ENCODE peak calls at places on chromosome 4, in ten cellular contexts. X is HFFc6, D is astrocyte of the spinal cord, W is fibroblast of pulmonary artery, G is bronchial epithelial cell, R is HCT116, E is endodermal cell, K is cardiac fibroblast, F is epithelial cell of esophagus, H is GM12865. J is an unnamed sample.

GRCh38 chr4:147640331-147640730 is 23.1 kb downstream of the TMEM184C start:
- DNase-seq in X (peak), D (peak), W (no peak), G (no peak), R (no peak), E (no peak), K (no peak), F (no peak), H (no peak), J (no peak)

GRCh38 chr4:185566972-185567749 is 31.9 kb upstream of the PDLIM3 start:
- DNase-seq in X (peak), D (peak), W (peak), G (peak), R (no peak), E (no peak), K (peak), F (peak), H (no peak), J (peak)

GRCh38 chr4:88846232-88846790 is 148.7 kb upstream of the NAP1L5 start:
- DNase-seq in X (no peak), D (no peak), W (peak), G (peak), R (no peak), E (no peak), K (peak), F (peak), H (no peak), J (no peak)

GRCh38 chr4:15702941-15703403 is at the start of gene BST1:
- DNase-seq in X (peak), D (peak), W (peak), G (peak), R (no peak), E (peak), K (peak), F (peak), H (peak), J (peak)

GRCh38 chr4:41670530-41670929 is 78.0 kb downstream of the PHOX2B start:
- DNase-seq in X (no peak), D (no peak), W (no peak), G (no peak), R (no peak), E (no peak), K (no peak), F (no peak), H (no peak), J (peak)

GRCh38 chr4:145130130-145130529 is 32.0 kb downstream of the ABCE1 start:
- DNase-seq in X (no peak), D (no peak), W (no peak), G (no peak), R (no peak), E (no peak), K (no peak), F (no peak), H (no peak), J (no peak)

GRCh38 chr4:85409251-85409650 is 65.7 kb upstream of the ARHGAP24 start:
- DNase-seq in X (peak), D (no peak), W (peak), G (no peak), R (no peak), E (no peak), K (peak), F (no peak), H (no peak), J (no peak)

GRCh38 chr4:7169134-7169533 is 23.2 kb upstream of the SORCS2 start:
- DNase-seq in X (no peak), D (no peak), W (no peak), G (no peak), R (no peak), E (peak), K (no peak), F (no peak), H (no peak), J (no peak)

GRCh38 chr4:123986268-123986798 is 589.7 kb downstream of the SPRY1 start:
- DNase-seq in X (peak), D (peak), W (peak), G (peak), R (no peak), E (no peak), K (peak), F (peak), H (no peak), J (no peak)

GRCh38 chr4:78775278-78776030 is 696 bp upstream of the BMP2K start:
- DNase-seq in X (peak), D (peak), W (peak), G (peak), R (peak), E (peak), K (peak), F (peak), H (peak), J (peak)

GRCh38 chr4:139666735-139667266 is 1.2 kb downstream of the MGST2 start:
- DNase-seq in X (no peak), D (peak), W (peak), G (peak), R (no peak), E (no peak), K (peak), F (peak), H (no peak), J (peak)

GRCh38 chr4:121176082-121176706 is 12.1 kb upstream of the TNIP3 start:
- DNase-seq in X (no peak), D (no peak), W (no peak), G (no peak), R (no peak), E (no peak), K (no peak), F (no peak), H (no peak), J (no peak)

GRCh38 chr4:108425988-108426387 is 194.4 kb upstream of the RPL34 start:
- DNase-seq in X (peak), D (peak), W (peak), G (peak), R (no peak), E (no peak), K (peak), F (peak), H (no peak), J (no peak)

GRCh38 chr4:49709775-49710174 is 723.7 kb downstream of the CWH43 start:
- DNase-seq in X (no peak), D (no peak), W (no peak), G (no peak), R (no peak), E (no peak), K (no peak), F (no peak), H (no peak), J (no peak)

GRCh38 chr4:93788712-93789111 is 39.8 kb upstream of the ATOH1 start:
- DNase-seq in X (peak), D (peak), W (peak), G (peak), R (peak), E (no peak), K (peak), F (peak), H (peak), J (no peak)

GRCh38 chr4:40321671-40322131 is 13.4 kb upstream of the CHRNA9 start:
- DNase-seq in X (peak), D (peak), W (peak), G (peak), R (no peak), E (no peak), K (no peak), F (peak), H (no peak), J (no peak)

GRCh38 chr4:124386163-124386562 is 326.4 kb downstream of the ANKRD50 start:
- DNase-seq in X (no peak), D (peak), W (peak), G (no peak), R (no peak), E (no peak), K (peak), F (no peak), H (no peak), J (no peak)

GRCh38 chr4:87481342-87481741 is 47.8 kb downstream of the SPARCL1 start:
- DNase-seq in X (no peak), D (no peak), W (no peak), G (no peak), R (no peak), E (no peak), K (no peak), F (no peak), H (no peak), J (no peak)

GRCh38 chr4:54233128-54233696 is 4.1 kb downstream of the PDGFRA start:
- DNase-seq in X (peak), D (peak), W (peak), G (peak), R (peak), E (peak), K (peak), F (peak), H (peak), J (peak)

GRCh38 chr4:106502106-106502699 is 133.6 kb upstream of the GIMD1 start:
- DNase-seq in X (peak), D (peak), W (peak), G (peak), R (peak), E (peak), K (peak), F (peak), H (peak), J (peak)

GRCh38 chr4:110184124-110184790 is 14.2 kb downstream of the ELOVL6 start:
- DNase-seq in X (peak), D (peak), W (peak), G (peak), R (no peak), E (peak), K (peak), F (peak), H (peak), J (no peak)

GRCh38 chr4:75990129-75990528 is 616 bp downstream of the SDAD1 start:
- DNase-seq in X (no peak), D (no peak), W (peak), G (no peak), R (no peak), E (no peak), K (peak), F (peak), H (peak), J (no peak)

GRCh38 chr4:63296773-63297172 is 1112.5 kb downstream of the TECRL start:
- DNase-seq in X (no peak), D (no peak), W (no peak), G (peak), R (no peak), E (peak), K (no peak), F (peak), H (no peak), J (no peak)

GRCh38 chr4:183337833-183338232 is 15.6 kb upstream of the CLDN24 start:
- DNase-seq in X (no peak), D (no peak), W (no peak), G (no peak), R (no peak), E (no peak), K (no peak), F (no peak), H (no peak), J (peak)

GRCh38 chr4:121340247-121340646 is 40.6 kb downstream of the QRFPR start:
- DNase-seq in X (no peak), D (no peak), W (no peak), G (no peak), R (no peak), E (no peak), K (no peak), F (no peak), H (no peak), J (no peak)

GRCh38 chr4:147793569-147793968 is 61.7 kb downstream of the ARHGAP10 start:
- DNase-seq in X (no peak), D (no peak), W (no peak), G (peak), R (no peak), E (no peak), K (no peak), F (peak), H (no peak), J (no peak)

GRCh38 chr4:39754309-39754708 is 56.4 kb downstream of the UBE2K start:
- DNase-seq in X (no peak), D (no peak), W (no peak), G (no peak), R (no peak), E (no peak), K (no peak), F (no peak), H (no peak), J (no peak)

GRCh38 chr4:21716526-21716925 is 232.0 kb downstream of the KCNIP4 start:
- DNase-seq in X (no peak), D (no peak), W (no peak), G (no peak), R (no peak), E (no peak), K (no peak), F (no peak), H (no peak), J (no peak)

GRCh38 chr4:56156141-56156540 is 207.4 kb downstream of the CEP135 start:
- DNase-seq in X (no peak), D (no peak), W (no peak), G (no peak), R (no peak), E (peak), K (no peak), F (no peak), H (no peak), J (no peak)

GRCh38 chr4:56160631-56161030 is 211.9 kb downstream of the CEP135 start:
- DNase-seq in X (no peak), D (no peak), W (no peak), G (no peak), R (no peak), E (no peak), K (no peak), F (no peak), H (no peak), J (no peak)

GRCh38 chr4:56158483-56158882 is 209.7 kb downstream of the CEP135 start:
- DNase-seq in X (no peak), D (no peak), W (no peak), G (no peak), R (no peak), E (no peak), K (no peak), F (no peak), H (no peak), J (no peak)

GRCh38 chr4:56149601-56150000 is 200.9 kb downstream of the CEP135 start:
- DNase-seq in X (no peak), D (peak), W (peak), G (no peak), R (no peak), E (no peak), K (peak), F (no peak), H (no peak), J (no peak)

GRCh38 chr4:56155432-56155831 is 206.7 kb downstream of the CEP135 start:
- DNase-seq in X (no peak), D (no peak), W (no peak), G (no peak), R (no peak), E (no peak), K (no peak), F (no peak), H (no peak), J (no peak)
- TF ChIP-seq CTCF in X (no peak), D (no peak), W (no peak), G (no peak), R (no peak), E (no peak), K (no peak), F (no peak), H (no peak), J (no peak)

GRCh38 chr4:174119051-174119450 is 164.4 kb downstream of the FBXO8 start:
- DNase-seq in X (peak), D (peak), W (peak), G (peak), R (no peak), E (no peak), K (peak), F (peak), H (no peak), J (no peak)

GRCh38 chr4:174118171-174118570 is 165.3 kb downstream of the FBXO8 start:
- DNase-seq in X (no peak), D (no peak), W (no peak), G (no peak), R (no peak), E (no peak), K (no peak), F (no peak), H (no peak), J (no peak)

GRCh38 chr4:174117445-174117844 is 166.0 kb downstream of the FBXO8 start:
- DNase-seq in X (no peak), D (no peak), W (no peak), G (no peak), R (no peak), E (no peak), K (no peak), F (no peak), H (no peak), J (no peak)

GRCh38 chr4:174119818-174120217 is 163.6 kb downstream of the FBXO8 start:
- DNase-seq in X (no peak), D (peak), W (peak), G (no peak), R (no peak), E (no peak), K (peak), F (no peak), H (no peak), J (no peak)

GRCh38 chr4:174116021-174116420 is 167.4 kb downstream of the FBXO8 start:
- DNase-seq in X (no peak), D (no peak), W (no peak), G (no peak), R (no peak), E (no peak), K (no peak), F (no peak), H (no peak), J (no peak)
- TF ChIP-seq CTCF in X (no peak), D (no peak), W (no peak), G (no peak), R (no peak), E (no peak), K (no peak), F (no peak), H (no peak), J (no peak)

GRCh38 chr4:105146286-105147219 is at the start of gene TET2:
- DNase-seq in X (peak), D (peak), W (peak), G (peak), R (peak), E (peak), K (peak), F (peak), H (peak), J (peak)
- TF ChIP-seq CTCF in X (peak), D (no peak), W (no peak), G (no peak), R (no peak), E (no peak), K (no peak), F (no peak), H (no peak), J (no peak)

DNA sequence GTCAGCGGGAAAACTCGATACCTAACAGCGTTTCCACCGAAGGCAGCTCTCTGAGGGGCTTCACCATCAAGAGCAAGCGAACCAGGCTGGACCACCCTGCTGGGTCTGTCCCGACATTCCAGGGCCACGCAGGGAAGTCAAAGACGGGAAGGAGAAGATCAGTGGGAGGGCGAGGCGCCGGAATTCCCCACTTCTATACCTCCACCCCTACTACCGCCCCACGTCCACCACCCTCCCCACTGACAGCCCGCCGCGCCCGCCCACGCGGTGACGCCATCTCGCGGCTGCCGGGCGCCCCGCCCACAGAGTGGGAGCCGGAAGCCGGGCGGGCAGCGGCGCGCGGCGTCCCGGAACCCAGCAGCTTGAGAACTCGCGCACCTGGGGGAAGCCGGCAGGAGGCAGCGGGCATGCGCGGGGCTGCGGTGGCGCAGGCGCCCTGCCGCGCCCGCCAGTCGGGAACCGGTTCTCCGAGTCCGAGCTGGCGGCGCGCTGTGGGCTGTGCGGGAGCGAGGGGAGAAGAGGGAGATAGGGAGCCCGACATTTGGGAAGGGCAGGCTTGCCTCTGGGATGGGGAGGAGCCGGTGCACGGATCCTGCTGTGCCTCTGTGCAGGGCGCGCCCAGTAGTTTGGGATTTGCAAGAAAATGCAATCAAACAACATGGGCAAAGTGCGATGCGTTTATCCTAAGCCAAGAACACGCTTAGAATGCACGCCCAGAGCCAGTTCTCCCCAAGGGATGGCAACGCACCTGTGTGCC is 3.2 kb upstream of the STIM2 start:
- DNase-seq in X (peak), D (peak), W (peak), G (peak), R (peak), E (peak), K (peak), F (peak), H (peak), J (peak)
- TF ChIP-seq CTCF in X (peak), D (no peak), W (no peak), G (no peak), R (no peak), E (peak), K (no peak), F (no peak), H (peak), J (no peak)

GRCh38 chr4:170990989-170991589 is 822.1 kb upstream of the GALNTL6 start:
- DNase-seq in X (no peak), D (no peak), W (no peak), G (peak), R (peak), E (peak), K (no peak), F (peak), H (peak), J (peak)
- TF ChIP-seq CTCF in X (no peak), D (peak), W (no peak), G (peak), R (peak), E (peak), K (peak), F (peak), H (peak), J (peak)

GRCh38 chr4:153131478-153132069 is 72.7 kb upstream of the TRIM2 start:
- DNase-seq in X (no peak), D (no peak), W (peak), G (no peak), R (no peak), E (no peak), K (peak), F (no peak), H (no peak), J (no peak)
- TF ChIP-seq CTCF in X (peak), D (no peak), W (peak), G (peak), R (no peak), E (peak), K (no peak), F (no peak), H (no peak), J (no peak)

GRCh38 chr4:13627606-13628301 is at the start of gene BOD1L1:
- DNase-seq in X (peak), D (peak), W (peak), G (peak), R (peak), E (peak), K (peak), F (peak), H (peak), J (peak)
- TF ChIP-seq CTCF in X (peak), D (peak), W (peak), G (peak), R (peak), E (peak), K (peak), F (peak), H (peak), J (peak)

GRCh38 chr4:24515698-24516097 is 68.7 kb downstream of the DHX15 start:
- DNase-seq in X (no peak), D (no peak), W (peak), G (no peak), R (no peak), E (peak), K (peak), F (no peak), H (no peak), J (no peak)
- TF ChIP-seq CTCF in X (no peak), D (no peak), W (no peak), G (no peak), R (no peak), E (peak), K (no peak), F (no peak), H (no peak), J (no peak)

J was measured in body of pancreas.